ENCODE peak calls at places on chromosomes 5 and 9, in nine cellular contexts. K is body of pancreas; Z is CD4-positive, alpha-beta T cell; S is cardiac muscle cell; Y is testis; G is hepatocyte; M is lung; H is GM23338; N is H9. J is an unnamed sample.
A peak's percentile ranks its signal among the peaks of the same experiment; 100 is the strongest.

GRCh38 chr5:146301666-146302065 is 37.0 kb upstream of the POU4F3 start:
- DNase-seq in K (no peak), Z (no peak), S (no peak), Y (no peak), G (no peak), M (no peak), H (no peak), N (no peak), J (no peak)

GRCh38 chr9:98215821-98216220 is 23.4 kb upstream of the CORO2A start:
- DNase-seq in K (no peak), Z (no peak), S (peak; percentile 34), Y (peak; percentile 76), G (no peak), M (no peak), H (peak; percentile 65), N (peak; percentile 59), J (peak; percentile 67)

GRCh38 chr9:6909186-6909585 is 151.4 kb downstream of the KDM4C start:
- DNase-seq in K (no peak), Z (no peak), S (no peak), Y (no peak), G (no peak), M (no peak), H (no peak), N (no peak), J (no peak)

GRCh38 chr5:35407697-35408096 is 177.4 kb upstream of the PRLR start:
- DNase-seq in K (no peak), Z (no peak), S (no peak), Y (no peak), G (no peak), M (no peak), H (no peak), N (no peak), J (no peak)

GRCh38 chr5:173689713-173690360 is 73.4 kb upstream of the BOD1 start:
- DNase-seq in K (peak; percentile 76), Z (no peak), S (peak; percentile 7), Y (no peak), G (no peak), M (no peak), H (no peak), N (no peak), J (no peak)

GRCh38 chr5:586751-587285 is 25.3 kb upstream of the CEP72 start:
- DNase-seq in K (peak; percentile 59), Z (no peak), S (no peak), Y (no peak), G (no peak), M (no peak), H (peak; percentile 29), N (no peak), J (no peak)

GRCh38 chr5:151578326-151579025 is 12.7 kb downstream of the FAT2 start:
- DNase-seq in K (no peak), Z (no peak), S (no peak), Y (no peak), G (no peak), M (no peak), H (no peak), N (no peak), J (no peak)

GRCh38 chr9:86287013-86287412 is 4.7 kb upstream of the ISCA1 start:
- DNase-seq in K (no peak), Z (no peak), S (peak; percentile 72), Y (peak; percentile 76), G (peak; percentile 63), M (no peak), H (peak; percentile 92), N (peak; percentile 64), J (peak; percentile 38)

GRCh38 chr5:54722846-54723433 is 205.4 kb downstream of the SNX18 start:
- DNase-seq in K (no peak), Z (no peak), S (no peak), Y (no peak), G (no peak), M (no peak), H (no peak), N (no peak), J (no peak)

GRCh38 chr5:127012933-127013332 is 17.4 kb downstream of the MARCHF3 start:
- DNase-seq in K (no peak), Z (no peak), S (peak; percentile 71), Y (no peak), G (no peak), M (no peak), H (no peak), N (no peak), J (no peak)

GRCh38 chr5:133467325-133467700 is 145.0 kb downstream of the FSTL4 start:
- DNase-seq in K (no peak), Z (no peak), S (no peak), Y (no peak), G (no peak), M (no peak), H (no peak), N (no peak), J (no peak)

GRCh38 chr9:95023217-95024003 is 294.1 kb downstream of the FANCC start:
- DNase-seq in K (peak; percentile 73), Z (no peak), S (peak; percentile 71), Y (no peak), G (no peak), M (no peak), H (no peak), N (no peak), J (no peak)

GRCh38 chr5:174190073-174190675 is 144.7 kb downstream of the NSG2 start:
- DNase-seq in K (no peak), Z (no peak), S (no peak), Y (no peak), G (no peak), M (no peak), H (peak; percentile 11), N (no peak), J (no peak)

GRCh38 chr9:113567361-113568080 is 104.0 kb downstream of the RGS3 start:
- DNase-seq in K (no peak), Z (no peak), S (no peak), Y (no peak), G (no peak), M (no peak), H (no peak), N (no peak), J (no peak)
- H3K27ac ChIP-seq in K (peak overlapping the region; percentile 26), Z (no peak overlapping the region), S (no peak overlapping the region), Y (no peak overlapping the region), G (no peak overlapping the region), M (peak overlapping the region; percentile 26), H (no peak overlapping the region), N (no peak overlapping the region), J (no peak overlapping the region)

DNA sequence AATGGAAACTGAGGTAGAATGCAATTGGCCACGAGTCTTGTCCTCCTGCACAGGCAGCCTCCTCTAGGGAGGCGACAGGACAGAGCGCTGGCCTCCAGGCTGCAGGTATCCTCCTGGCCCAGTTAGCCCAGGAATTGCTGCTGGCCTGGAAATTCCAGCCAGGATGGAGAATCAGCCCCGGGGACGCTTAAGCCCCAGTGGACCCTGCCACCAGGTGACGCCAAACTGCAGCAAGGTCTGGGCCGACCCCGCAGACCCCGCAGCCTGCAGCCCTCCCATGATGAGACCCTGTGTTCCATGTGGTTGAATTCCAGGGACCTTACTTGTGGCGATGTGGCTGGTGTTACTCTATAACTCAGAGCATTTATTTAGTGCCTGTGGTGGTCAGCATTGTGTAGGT is 7.3 kb downstream of the CACFD1 start:
- DNase-seq in K (no peak), Z (no peak), S (no peak), Y (no peak), G (no peak), M (no peak), H (peak; percentile 62), N (peak; percentile 77), J (no peak)
- TF ChIP-seq CTCF in K (no peak), Z (no peak), S (peak; percentile 2), Y (no peak), G (no peak), M (no peak), H (peak; percentile 29), N (peak; percentile 61), J (peak; percentile 30)

GRCh38 chr5:158810615-158811014 is 289.1 kb downstream of the EBF1 start:
- DNase-seq in K (no peak), Z (no peak), S (no peak), Y (no peak), G (no peak), M (no peak), H (no peak), N (no peak), J (no peak)

GRCh38 chr5:158811921-158812320 is 287.8 kb downstream of the EBF1 start:
- DNase-seq in K (no peak), Z (no peak), S (no peak), Y (no peak), G (no peak), M (no peak), H (no peak), N (no peak), J (no peak)

GRCh38 chr5:158813275-158813674 is 286.4 kb downstream of the EBF1 start:
- DNase-seq in K (no peak), Z (no peak), S (no peak), Y (no peak), G (no peak), M (no peak), H (peak; percentile 19), N (no peak), J (no peak)

GRCh38 chr5:158812381-158812780 is 287.3 kb downstream of the EBF1 start:
- DNase-seq in K (no peak), Z (peak; percentile 11), S (peak; percentile 9), Y (no peak), G (no peak), M (no peak), H (peak; percentile 44), N (peak; percentile 32), J (no peak)

DNA sequence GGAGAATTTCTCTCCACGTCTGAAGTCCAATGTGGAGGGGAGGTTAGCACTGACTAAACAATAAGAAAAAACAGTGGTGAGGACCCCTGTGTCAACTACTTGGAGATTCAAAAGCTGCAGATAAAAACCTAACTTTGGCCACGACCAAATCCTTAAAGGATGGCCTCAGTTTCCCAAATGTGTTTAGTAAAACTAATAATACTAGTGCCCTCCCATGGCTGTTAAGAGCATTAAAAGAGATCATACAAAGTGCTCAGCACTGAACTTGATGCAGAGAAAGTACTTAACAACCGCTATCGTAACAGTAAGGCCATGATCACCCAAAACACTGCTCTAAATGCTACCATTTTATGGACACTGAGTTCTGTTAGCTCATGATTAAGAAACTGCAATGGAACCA is 288.4 kb downstream of the EBF1 start:
- DNase-seq in K (no peak), Z (no peak), S (no peak), Y (no peak), G (no peak), M (no peak), H (no peak), N (no peak), J (no peak)
- H3K27ac ChIP-seq in K (no peak overlapping the region), Z (no peak overlapping the region), S (no peak overlapping the region), Y (no peak overlapping the region), G (no peak overlapping the region), M (no peak overlapping the region), H (no peak overlapping the region), N (no peak overlapping the region), J (no peak overlapping the region)

GRCh38 chr9:105541838-105542237 is 16.1 kb upstream of the FKTN start:
- DNase-seq in K (no peak), Z (no peak), S (no peak), Y (no peak), G (no peak), M (no peak), H (no peak), N (no peak), J (no peak)

GRCh38 chr9:105535920-105536668 is 21.8 kb upstream of the FKTN start:
- DNase-seq in K (no peak), Z (no peak), S (no peak), Y (no peak), G (no peak), M (no peak), H (no peak), N (no peak), J (no peak)

DNA sequence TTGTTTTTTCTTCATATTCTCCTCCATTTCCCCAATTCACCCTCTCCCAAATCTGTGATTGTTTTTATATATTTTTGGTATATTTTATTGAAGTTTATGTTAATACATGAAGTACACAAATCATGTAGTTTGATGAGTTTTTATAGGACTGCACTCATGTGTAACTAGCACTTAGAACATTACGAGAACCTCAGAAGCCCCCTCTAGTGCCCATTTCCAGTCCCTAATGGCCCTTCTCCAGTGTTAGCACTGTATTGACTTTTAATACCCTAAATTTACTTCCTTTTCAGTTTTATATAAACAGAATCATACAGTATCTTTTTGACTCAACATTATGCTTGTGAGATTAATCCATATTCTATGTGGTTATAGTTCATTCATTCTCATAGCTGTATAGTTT is 18.5 kb upstream of the FKTN start:
- DNase-seq in K (no peak), Z (no peak), S (no peak), Y (no peak), G (no peak), M (no peak), H (peak; percentile 49), N (no peak), J (no peak)
- TF ChIP-seq CTCF in K (no peak), Z (no peak), S (peak; percentile 7), Y (no peak), G (no peak), M (no peak), H (peak; percentile 61), N (peak; percentile 58), J (no peak)